ENCODE peak calls at places on chromosomes 4 and X, in seven cellular contexts. One of them, this sample, is unnamed.

GRCh38 chr4:101682946-101683345 is 107.6 kb upstream of the BANK1 start:
- DNase-seq in K562: no peak
- DNase-seq in A549: no peak
- DNase-seq in heart left ventricle: no peak
- DNase-seq in esophagus muscularis mucosa: no peak
- DNase-seq in lower leg skin: no peak
- DNase-seq in esophagus squamous epithelium: no peak
- DNase-seq in this sample: no peak

GRCh38 chr4:137819964-137820383 is 287.7 kb upstream of the PCDH18 start:
- DNase-seq in esophagus squamous epithelium: no peak
- DNase-seq in A549: peak; percentile 53
- DNase-seq in K562: no peak
- DNase-seq in esophagus muscularis mucosa: no peak
- DNase-seq in heart left ventricle: no peak
- DNase-seq in lower leg skin: no peak
- DNase-seq in this sample: no peak

GRCh38 chr4:19945501-19945900 is 306.2 kb upstream of the SLIT2 start:
- DNase-seq in esophagus muscularis mucosa: no peak
- DNase-seq in A549: no peak
- DNase-seq in heart left ventricle: no peak
- DNase-seq in lower leg skin: no peak
- DNase-seq in K562: no peak
- DNase-seq in esophagus squamous epithelium: no peak
- DNase-seq in this sample: no peak

GRCh38 chr4:183130328-183131155 is 31.5 kb downstream of the WWC2 start:
- DNase-seq in A549: peak; percentile 41
- DNase-seq in K562: no peak
- DNase-seq in heart left ventricle: peak; percentile 77
- DNase-seq in esophagus muscularis mucosa: no peak
- DNase-seq in esophagus squamous epithelium: no peak
- DNase-seq in lower leg skin: no peak
- DNase-seq in this sample: no peak

GRCh38 chr4:88059781-88060180 is 52.3 kb downstream of the PKD2 start:
- DNase-seq in heart left ventricle: no peak
- DNase-seq in K562: no peak
- DNase-seq in esophagus squamous epithelium: no peak
- DNase-seq in lower leg skin: no peak
- DNase-seq in A549: no peak
- DNase-seq in esophagus muscularis mucosa: no peak
- DNase-seq in this sample: no peak

GRCh38 chr4:26424143-26424542 is 66.1 kb downstream of the CCKAR start:
- DNase-seq in K562: no peak
- DNase-seq in lower leg skin: no peak
- DNase-seq in esophagus squamous epithelium: no peak
- DNase-seq in esophagus muscularis mucosa: no peak
- DNase-seq in A549: no peak
- DNase-seq in heart left ventricle: no peak
- DNase-seq in this sample: no peak

GRCh38 chr4:3226944-3227343 is 22.0 kb upstream of the MSANTD1 start:
- DNase-seq in K562: no peak
- DNase-seq in heart left ventricle: peak; percentile 15
- DNase-seq in esophagus squamous epithelium: no peak
- DNase-seq in esophagus muscularis mucosa: no peak
- DNase-seq in lower leg skin: no peak
- DNase-seq in A549: no peak
- DNase-seq in this sample: no peak

GRCh38 chr4:105992641-105993305 is 97.5 kb downstream of the NPNT start:
- DNase-seq in esophagus squamous epithelium: no peak
- DNase-seq in lower leg skin: no peak
- DNase-seq in heart left ventricle: no peak
- DNase-seq in A549: no peak
- DNase-seq in esophagus muscularis mucosa: no peak
- DNase-seq in K562: no peak
- DNase-seq in this sample: no peak

GRCh38 chrX:77085372-77085771 is 361.8 kb upstream of the FGF16 start:
- DNase-seq in lower leg skin: no peak
- DNase-seq in esophagus muscularis mucosa: no peak
- DNase-seq in esophagus squamous epithelium: no peak
- DNase-seq in K562: no peak
- DNase-seq in A549: no peak
- DNase-seq in heart left ventricle: no peak
- DNase-seq in this sample: no peak

GRCh38 chr4:78784255-78784654 is 8.1 kb downstream of the BMP2K start:
- DNase-seq in K562: no peak
- DNase-seq in lower leg skin: no peak
- DNase-seq in esophagus muscularis mucosa: no peak
- DNase-seq in A549: no peak
- DNase-seq in heart left ventricle: no peak
- DNase-seq in esophagus squamous epithelium: no peak
- DNase-seq in this sample: no peak

GRCh38 chr4:11805837-11806236 is 377.1 kb upstream of the HS3ST1 start:
- DNase-seq in K562: no peak
- DNase-seq in esophagus muscularis mucosa: no peak
- DNase-seq in A549: peak; percentile 20
- DNase-seq in lower leg skin: no peak
- DNase-seq in esophagus squamous epithelium: no peak
- DNase-seq in heart left ventricle: no peak
- DNase-seq in this sample: no peak

GRCh38 chr4:112153222-112153791 is 8.1 kb downstream of the FAM241A start:
- DNase-seq in K562: peak; percentile 22
- DNase-seq in esophagus muscularis mucosa: no peak
- DNase-seq in heart left ventricle: no peak
- DNase-seq in A549: no peak
- DNase-seq in esophagus squamous epithelium: no peak
- DNase-seq in lower leg skin: no peak
- DNase-seq in this sample: no peak

GRCh38 chr4:171947389-171947788 is 134.2 kb downstream of the GALNTL6 start:
- DNase-seq in lower leg skin: no peak
- DNase-seq in heart left ventricle: no peak
- DNase-seq in esophagus squamous epithelium: no peak
- DNase-seq in esophagus muscularis mucosa: no peak
- DNase-seq in K562: no peak
- DNase-seq in A549: no peak
- DNase-seq in this sample: no peak

GRCh38 chrX:51395807-51396728 is 63.4 kb downstream of the NUDT10 start:
- DNase-seq in K562: peak; percentile 16
- DNase-seq in A549: peak; percentile 11
- DNase-seq in esophagus muscularis mucosa: no peak
- DNase-seq in esophagus squamous epithelium: no peak
- DNase-seq in lower leg skin: no peak
- DNase-seq in heart left ventricle: peak; percentile 30
- DNase-seq in this sample: no peak

GRCh38 chrX:135295238-135295943 is 13.9 kb upstream of the ETDC start:
- DNase-seq in esophagus muscularis mucosa: no peak
- DNase-seq in lower leg skin: no peak
- DNase-seq in K562: no peak
- DNase-seq in heart left ventricle: peak; percentile 48
- DNase-seq in A549: no peak
- DNase-seq in esophagus squamous epithelium: no peak
- DNase-seq in this sample: no peak

GRCh38 chrX:7522860-7523259 is 320.1 kb upstream of the VCX start:
- DNase-seq in esophagus muscularis mucosa: no peak
- DNase-seq in lower leg skin: no peak
- DNase-seq in K562: no peak
- DNase-seq in A549: no peak
- DNase-seq in heart left ventricle: no peak
- DNase-seq in esophagus squamous epithelium: no peak
- DNase-seq in this sample: no peak

GRCh38 chr4:85166318-85166717 is 199.8 kb upstream of the WDFY3 start:
- DNase-seq in lower leg skin: no peak
- DNase-seq in K562: no peak
- DNase-seq in esophagus muscularis mucosa: no peak
- DNase-seq in esophagus squamous epithelium: no peak
- DNase-seq in A549: peak; percentile 14
- DNase-seq in heart left ventricle: no peak
- DNase-seq in this sample: no peak

GRCh38 chr4:85168456-85168855 is 202.0 kb upstream of the WDFY3 start:
- DNase-seq in K562: no peak
- DNase-seq in heart left ventricle: no peak
- DNase-seq in esophagus squamous epithelium: no peak
- DNase-seq in esophagus muscularis mucosa: no peak
- DNase-seq in lower leg skin: no peak
- DNase-seq in A549: no peak
- DNase-seq in this sample: no peak

GRCh38 chr4:85170241-85170640 is 203.8 kb upstream of the WDFY3 start:
- DNase-seq in lower leg skin: no peak
- DNase-seq in esophagus squamous epithelium: no peak
- DNase-seq in heart left ventricle: no peak
- DNase-seq in esophagus muscularis mucosa: no peak
- DNase-seq in K562: no peak
- DNase-seq in A549: no peak
- DNase-seq in this sample: no peak

DNA sequence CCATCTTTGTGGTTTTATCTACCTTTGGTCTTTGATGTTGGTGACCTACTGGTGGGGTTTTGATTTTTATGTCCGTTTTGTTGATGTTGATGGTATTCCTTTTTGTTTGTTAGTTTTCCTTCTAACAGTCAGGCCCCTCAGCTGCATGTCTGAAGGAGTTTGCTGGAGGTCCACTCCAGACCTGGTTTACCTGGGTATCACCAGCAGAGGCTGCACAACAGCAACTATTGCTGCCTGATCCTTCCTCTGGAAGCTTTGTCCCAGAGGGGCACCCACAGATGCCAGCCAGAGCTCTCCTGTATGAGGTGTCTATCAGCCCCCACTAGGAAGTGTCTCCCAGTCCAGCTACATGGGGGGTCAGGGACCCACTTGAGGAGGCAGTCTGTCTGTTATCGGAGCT is 199.3 kb upstream of the WDFY3 start:
- DNase-seq in K562: no peak
- DNase-seq in A549: no peak
- DNase-seq in heart left ventricle: no peak
- DNase-seq in esophagus squamous epithelium: no peak
- DNase-seq in lower leg skin: no peak
- DNase-seq in esophagus muscularis mucosa: no peak
- DNase-seq in this sample: no peak
- TF ChIP-seq CTCF in K562: no peak
- TF ChIP-seq CTCF in A549: no peak
- TF ChIP-seq CTCF in heart left ventricle: no peak
- TF ChIP-seq CTCF in esophagus squamous epithelium: no peak
- TF ChIP-seq CTCF in lower leg skin: no peak
- TF ChIP-seq CTCF in esophagus muscularis mucosa: no peak
- TF ChIP-seq CTCF in this sample: no peak

DNA sequence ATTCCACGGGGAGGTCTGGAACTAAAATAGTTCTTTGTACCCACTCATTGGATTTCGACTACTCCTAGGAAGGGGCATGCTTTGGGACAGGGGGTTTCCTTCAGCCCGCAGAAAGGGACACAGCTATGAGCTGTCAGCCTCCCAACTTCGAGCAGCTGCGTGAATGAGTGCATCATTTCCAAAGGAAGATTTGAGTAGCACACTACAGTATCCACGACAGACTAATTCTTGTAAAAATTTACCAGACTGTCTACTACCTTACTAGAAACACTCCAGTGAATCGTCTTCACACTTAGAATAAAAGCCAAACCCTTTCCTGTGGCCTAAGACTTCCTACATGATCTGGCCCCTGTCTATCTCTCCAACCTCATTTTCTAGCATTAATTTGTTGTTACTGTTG is 101.9 kb downstream of the MAOA start:
- DNase-seq in lower leg skin: no peak
- DNase-seq in esophagus squamous epithelium: no peak
- DNase-seq in K562: no peak
- DNase-seq in esophagus muscularis mucosa: no peak
- DNase-seq in A549: no peak
- DNase-seq in heart left ventricle: no peak
- DNase-seq in this sample: no peak
- TF ChIP-seq POLR2A in lower leg skin: no peak
- TF ChIP-seq POLR2A in esophagus squamous epithelium: no peak
- TF ChIP-seq POLR2A in K562: no peak
- TF ChIP-seq POLR2A in esophagus muscularis mucosa: no peak
- TF ChIP-seq POLR2A in A549: no peak
- TF ChIP-seq POLR2A in heart left ventricle: no peak
- TF ChIP-seq POLR2A in this sample: no peak

GRCh38 chr4:155026715-155027114 is 181.7 kb upstream of the NPY2R start:
- DNase-seq in A549: no peak
- DNase-seq in esophagus muscularis mucosa: no peak
- DNase-seq in heart left ventricle: no peak
- DNase-seq in K562: no peak
- DNase-seq in esophagus squamous epithelium: no peak
- DNase-seq in lower leg skin: no peak
- DNase-seq in this sample: no peak

DNA sequence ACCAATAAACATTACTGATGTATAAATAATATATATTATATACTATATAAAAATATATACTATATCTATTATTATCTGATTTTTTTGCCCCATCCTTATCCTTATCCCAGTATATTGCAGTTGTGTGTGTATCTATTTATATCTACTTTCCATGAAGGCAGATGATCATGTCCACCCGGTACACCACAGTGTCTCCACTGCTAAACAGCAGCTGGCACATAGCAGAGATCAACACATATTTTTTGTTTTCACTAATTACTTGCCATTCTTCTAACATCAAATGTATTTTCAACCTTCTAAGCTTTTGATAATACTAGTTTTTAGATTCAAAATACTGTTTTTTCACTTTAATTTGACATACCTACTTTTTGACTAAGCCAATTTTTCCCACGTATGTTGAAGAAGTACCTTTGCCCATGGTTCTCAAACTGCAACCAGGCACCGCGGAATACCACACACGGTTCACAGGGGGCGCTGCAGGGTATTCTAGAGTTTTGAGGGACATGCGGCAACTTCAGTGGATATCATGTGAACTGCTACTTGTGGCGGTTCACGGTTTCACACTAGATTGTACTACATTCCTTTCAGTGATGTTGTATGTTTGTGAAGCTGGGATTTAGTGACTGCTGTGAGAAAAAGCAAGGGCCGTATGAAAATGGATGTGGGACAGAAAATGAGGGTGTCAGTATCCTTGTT is 182.5 kb upstream of the NPY2R start:
- DNase-seq in lower leg skin: no peak
- DNase-seq in esophagus muscularis mucosa: no peak
- DNase-seq in K562: peak; percentile 16
- DNase-seq in A549: peak; percentile 70
- DNase-seq in heart left ventricle: no peak
- DNase-seq in esophagus squamous epithelium: no peak
- DNase-seq in this sample: peak; percentile 18
- TF ChIP-seq CTCF in lower leg skin: no peak
- TF ChIP-seq CTCF in esophagus muscularis mucosa: no peak
- TF ChIP-seq CTCF in K562: peak; percentile 37
- TF ChIP-seq CTCF in A549: peak; percentile 47
- TF ChIP-seq CTCF in heart left ventricle: peak; percentile 50
- TF ChIP-seq CTCF in esophagus squamous epithelium: peak; percentile 24
- TF ChIP-seq CTCF in this sample: peak; percentile 23

DNA sequence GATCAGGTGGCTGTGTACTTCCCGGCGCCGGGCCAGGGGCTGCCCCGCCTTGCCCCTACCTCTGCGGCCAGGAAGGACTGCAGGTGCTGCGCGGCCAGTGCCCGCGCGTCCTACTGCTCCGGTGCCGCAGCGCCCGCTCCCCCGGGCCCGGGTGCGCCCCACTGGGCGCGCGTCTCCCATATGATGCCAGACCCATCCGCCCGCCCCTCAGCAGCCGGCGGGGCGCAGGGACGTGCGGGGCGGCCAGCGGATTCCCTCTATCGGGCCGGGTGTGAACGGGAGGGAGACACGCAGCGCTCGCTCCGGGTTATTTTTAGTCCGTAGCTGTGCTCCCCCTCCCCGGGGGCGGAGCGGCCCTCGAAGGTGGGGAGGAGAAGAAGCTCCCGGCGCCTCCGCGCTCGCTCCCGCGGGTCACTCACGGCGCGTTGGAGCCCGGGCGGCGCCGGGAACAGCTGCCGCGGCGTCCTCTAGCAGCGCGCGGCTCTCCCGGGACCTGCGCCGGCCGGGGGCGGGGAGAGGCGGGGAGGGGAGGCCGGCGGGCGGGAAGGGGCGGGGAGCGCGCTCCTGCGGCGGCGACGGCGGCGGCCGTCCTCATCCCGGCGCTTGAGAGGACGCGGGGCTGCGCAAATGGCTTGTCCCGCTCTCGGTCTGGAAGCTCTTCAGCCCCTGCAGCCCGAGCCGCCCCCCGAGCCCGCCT is 103.6 kb downstream of the UCHL1 start:
- DNase-seq in esophagus squamous epithelium: no peak
- DNase-seq in A549: peak; percentile 61
- DNase-seq in K562: peak; percentile 20
- DNase-seq in lower leg skin: no peak
- DNase-seq in heart left ventricle: peak; percentile 89
- DNase-seq in esophagus muscularis mucosa: no peak
- DNase-seq in this sample: no peak
- TF ChIP-seq POLR2A in esophagus squamous epithelium: no peak
- TF ChIP-seq POLR2A in A549: peak; percentile 16
- TF ChIP-seq POLR2A in K562: no peak
- TF ChIP-seq POLR2A in lower leg skin: no peak
- TF ChIP-seq POLR2A in heart left ventricle: peak; percentile 52
- TF ChIP-seq POLR2A in esophagus muscularis mucosa: no peak
- TF ChIP-seq POLR2A in this sample: no peak